ENCODE peak calls at places on chromosomes 13 and 19, in nine cellular contexts. E is GM23338, A is tibial nerve, M is thoracic aorta, Y is endothelial cell of umbilical vein, D is PC-3, W is keratinocyte, J is HCT116, U is tibial artery. Z is an unnamed sample.

GRCh38 chr13:74288361-74288911 is 154.2 kb upstream of the KLF12 start:
- DNase-seq in E (peak; percentile 46), A (no peak), M (no peak), Y (peak; percentile 16), D (no peak), W (no peak), J (no peak), U (no peak), Z (no peak)

GRCh38 chr13:45456196-45456972 is 8.4 kb upstream of the COG3 start:
- DNase-seq in E (no peak), A (no peak), M (no peak), Y (peak; percentile 22), D (peak; percentile 39), W (no peak), J (no peak), U (no peak), Z (no peak)

GRCh38 chr19:1046117-1046626 is 6.3 kb downstream of the ABCA7 start:
- DNase-seq in E (peak; percentile 28), A (no peak), M (no peak), Y (no peak), D (no peak), W (no peak), J (no peak), U (no peak), Z (no peak)

GRCh38 chr19:1041835-1042685 is 2.2 kb downstream of the ABCA7 start:
- DNase-seq in E (no peak), A (no peak), M (no peak), Y (no peak), D (peak; percentile 70), W (no peak), J (peak; percentile 90), U (peak; percentile 85), Z (peak; percentile 45)

GRCh38 chr19:4066682-4067395 is at the start of gene ZBTB7A:
- DNase-seq in E (peak; percentile 74), A (peak; percentile 74), M (peak; percentile 80), Y (peak; percentile 63), D (peak; percentile 53), W (no peak), J (peak; percentile 53), U (peak; percentile 92), Z (peak; percentile 77)

GRCh38 chr19:39160523-39160861 is 34.9 kb downstream of the PAK4 start:
- DNase-seq in E (no peak), A (peak; percentile 42), M (peak; percentile 30), Y (peak; percentile 13), D (peak; percentile 58), W (no peak), J (no peak), U (no peak), Z (peak; percentile 39)

GRCh38 chr19:7224995-7225394 is 69.2 kb downstream of the INSR start:
- DNase-seq in E (no peak), A (no peak), M (no peak), Y (no peak), D (no peak), W (no peak), J (no peak), U (no peak), Z (no peak)

GRCh38 chr13:40801255-40802217 is 12.1 kb downstream of the SLC25A15 start:
- DNase-seq in E (no peak), A (no peak), M (no peak), Y (no peak), D (no peak), W (no peak), J (no peak), U (no peak), Z (no peak)

GRCh38 chr19:51607920-51608562 is 22.2 kb downstream of the SIGLEC5 start:
- DNase-seq in E (peak; percentile 94), A (peak; percentile 38), M (no peak), Y (peak; percentile 60), D (peak; percentile 90), W (peak; percentile 38), J (peak; percentile 64), U (peak; percentile 76), Z (no peak)

GRCh38 chr13:52010890-52011689 is at the start of gene ATP7B:
- DNase-seq in E (peak; percentile 81), A (no peak), M (no peak), Y (peak; percentile 10), D (no peak), W (no peak), J (no peak), U (no peak), Z (no peak)

GRCh38 chr19:31444931-31445330 is 95.7 kb upstream of the TSHZ3 start:
- DNase-seq in E (no peak), A (no peak), M (no peak), Y (no peak), D (no peak), W (no peak), J (no peak), U (no peak), Z (no peak)

GRCh38 chr19:18433735-18434398 is 4.1 kb downstream of the ISYNA1 start:
- DNase-seq in E (peak; percentile 85), A (no peak), M (no peak), Y (no peak), D (no peak), W (no peak), J (no peak), U (no peak), Z (no peak)

GRCh38 chr13:94181461-94182107 is 297.9 kb downstream of the DCT start:
- DNase-seq in E (no peak), A (no peak), M (no peak), Y (no peak), D (no peak), W (no peak), J (no peak), U (no peak), Z (no peak)

GRCh38 chr13:84446972-84447700 is 564.9 kb upstream of the SLITRK1 start:
- DNase-seq in E (peak; percentile 8), A (no peak), M (no peak), Y (no peak), D (no peak), W (no peak), J (no peak), U (no peak), Z (no peak)

GRCh38 chr19:737591-738093 is 13.3 kb upstream of the MISP start:
- DNase-seq in E (peak; percentile 87), A (no peak), M (no peak), Y (peak; percentile 36), D (peak; percentile 48), W (no peak), J (no peak), U (no peak), Z (peak; percentile 51)

GRCh38 chr19:18961767-18962423 is 20.9 kb upstream of the HOMER3 start:
- DNase-seq in E (peak; percentile 99), A (no peak), M (no peak), Y (no peak), D (peak; percentile 1), W (no peak), J (no peak), U (no peak), Z (no peak)

GRCh38 chr19:6378036-6378435 is 2.3 kb upstream of the PSPN start:
- DNase-seq in E (peak; percentile 44), A (no peak), M (no peak), Y (peak; percentile 0), D (no peak), W (no peak), J (no peak), U (no peak), Z (no peak)

GRCh38 chr13:70339738-70340137 is 231.5 kb upstream of the KLHL1 start:
- DNase-seq in E (peak; percentile 83), A (no peak), M (no peak), Y (peak; percentile 11), D (peak; percentile 57), W (no peak), J (peak; percentile 6), U (no peak), Z (no peak)

DNA sequence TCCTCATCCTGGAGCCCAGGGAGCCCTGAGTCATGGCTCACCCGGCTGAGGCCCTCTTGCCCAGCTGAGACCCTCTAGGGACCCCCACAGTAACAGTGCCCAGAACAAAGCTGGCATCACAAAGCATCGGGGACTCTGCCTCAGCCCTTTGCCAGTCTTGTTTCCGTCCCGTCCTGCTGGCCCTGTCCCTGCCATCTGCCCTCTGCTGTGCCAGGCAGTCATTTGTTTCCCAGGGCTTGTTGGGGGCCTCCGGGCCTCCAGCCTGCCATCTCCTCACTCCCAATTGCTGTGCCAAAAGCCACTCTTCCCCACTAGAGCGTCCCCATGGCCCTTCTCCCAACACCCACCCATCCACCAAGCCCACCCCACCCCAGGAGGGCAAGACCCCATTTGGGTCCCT is 64.2 kb downstream of the SMARCA4 start:
- DNase-seq in E (no peak), A (no peak), M (no peak), Y (no peak), D (no peak), W (no peak), J (no peak), U (no peak), Z (no peak)
- H3K4me1 ChIP-seq in E (no peaks in the 10 kb centered on the region), A (peaks cover 20% of the 10 kb centered on the region), M (no peaks in the 10 kb centered on the region), Y (no peaks in the 10 kb centered on the region), D (no peaks in the 10 kb centered on the region), W (no peaks in the 10 kb centered on the region), J (no peaks in the 10 kb centered on the region), U (no peaks in the 10 kb centered on the region), Z (no peaks in the 10 kb centered on the region)

DNA sequence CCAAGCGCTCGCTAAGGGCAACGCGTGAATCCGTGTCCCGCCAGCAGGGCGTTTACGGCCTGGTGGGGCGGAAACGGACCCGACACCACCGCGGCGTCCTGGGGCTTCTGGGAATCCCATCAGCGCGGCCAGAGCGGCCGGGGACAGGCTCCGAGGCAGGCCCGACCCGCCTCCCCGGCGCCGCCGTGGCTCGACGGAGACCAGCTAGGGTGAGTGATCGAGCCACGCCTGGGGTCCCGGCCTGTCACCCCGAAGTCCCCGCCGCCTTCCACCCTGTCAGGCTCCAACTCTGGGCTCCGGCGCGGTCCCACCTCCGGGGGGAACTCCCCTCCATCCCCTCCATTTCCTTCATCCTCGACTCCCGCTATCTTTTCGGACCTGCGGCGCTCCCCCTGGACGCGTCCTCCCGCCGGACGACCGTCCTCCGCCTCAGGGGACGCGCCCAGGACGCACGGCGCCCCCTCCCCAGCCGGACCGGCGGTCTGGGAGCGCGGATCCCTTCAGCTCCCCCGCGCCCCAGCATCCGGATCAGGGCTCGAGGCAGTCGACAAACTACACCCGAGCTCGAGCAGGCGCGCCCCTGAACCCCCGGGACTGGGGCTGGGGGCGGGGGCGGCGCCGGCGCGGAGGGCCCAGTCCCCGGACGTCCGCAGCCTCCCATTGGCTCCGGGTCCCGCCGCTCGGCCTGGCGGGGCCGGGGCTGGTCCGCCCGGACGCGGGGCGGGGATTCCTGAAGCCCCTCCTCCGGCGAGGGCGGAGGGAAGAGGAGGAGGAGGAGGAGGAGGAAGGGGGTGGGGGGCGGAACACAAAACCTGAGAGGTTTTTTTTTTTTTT is 643 bp upstream of the BICRA start:
- DNase-seq in E (peak; percentile 95), A (peak; percentile 91), M (peak; percentile 86), Y (peak; percentile 90), D (peak; percentile 93), W (no peak), J (peak; percentile 77), U (peak; percentile 97), Z (peak; percentile 84)
- TF ChIP-seq CTCF in E (no peak), A (no peak), M (peak; percentile 48), Y (peak; percentile 22), D (peak; percentile 15), W (peak; percentile 38), J (peak; percentile 28), U (peak; percentile 36), Z (peak; percentile 7)

GRCh38 chr19:8458380-8458779 is 13.6 kb downstream of the HNRNPM start:
- DNase-seq in E (no peak), A (no peak), M (no peak), Y (no peak), D (no peak), W (no peak), J (no peak), U (no peak), Z (no peak)
- H3K36me3 ChIP-seq in E (peaks cover 17% of the 10 kb centered on the region), A (no peaks in the 10 kb centered on the region), M (peaks cover 8% of the 10 kb centered on the region), Y (peaks cover 20% of the 10 kb centered on the region), D (peaks cover 84% of the 10 kb centered on the region), W (peaks cover 52% of the 10 kb centered on the region), J (peaks cover 48% of the 10 kb centered on the region), U (peaks cover 1% of the 10 kb centered on the region), Z (peaks cover 85% of the 10 kb centered on the region)

GRCh38 chr19:13010992-13011652 is 15.8 kb downstream of the NFIX start:
- DNase-seq in E (no peak), A (no peak), M (no peak), Y (no peak), D (no peak), W (no peak), J (no peak), U (no peak), Z (no peak)
- H3K4me1 ChIP-seq in E (peaks cover 59% of the 10 kb centered on the region), A (peaks cover 100% of the 10 kb centered on the region), M (peaks cover 74% of the 10 kb centered on the region), Y (no peaks in the 10 kb centered on the region), D (peaks cover 29% of the 10 kb centered on the region), W (peaks cover 83% of the 10 kb centered on the region), J (peaks cover 23% of the 10 kb centered on the region), U (no peaks in the 10 kb centered on the region), Z (peaks cover 22% of the 10 kb centered on the region)

Z was measured in RWPE2.